ENCODE peak calls at places on chromosomes 5 and 9, in six cellular contexts. A, M, L, O, Z and N are unnamed samples.

GRCh38 chr5:10556331-10556807 is 7.5 kb upstream of the ANKRD33B start:
- DNase-seq in M (no peak), A (peak; percentile 78), Z (no peak), O (no peak), L (no peak), N (no peak)

GRCh38 chr5:142977363-142978051 is 207.3 kb downstream of the ARHGAP26 start:
- DNase-seq in Z (no peak), A (peak; percentile 94), M (no peak), L (no peak), O (no peak), N (no peak)

GRCh38 chr9:90300901-90301688 is 341.5 kb downstream of the DIRAS2 start:
- DNase-seq in A (peak; percentile 91), L (no peak), O (no peak), Z (no peak), M (no peak), N (no peak)

GRCh38 chr5:115116001-115116400 is 53.7 kb downstream of the TRIM36 start:
- DNase-seq in M (no peak), A (no peak), O (no peak), Z (no peak), L (no peak), N (no peak)

GRCh38 chr5:17882760-17883488 is 248.7 kb downstream of the TAF11L14 start:
- DNase-seq in A (no peak), L (no peak), Z (no peak), M (no peak), O (no peak), N (no peak)

GRCh38 chr9:73165911-73166310 is 14.2 kb downstream of the ANXA1 start:
- DNase-seq in Z (no peak), M (no peak), L (no peak), O (no peak), A (no peak), N (no peak)

GRCh38 chr9:97559111-97559514 is 57.6 kb downstream of the TMOD1 start:
- DNase-seq in A (peak; percentile 42), M (no peak), O (no peak), Z (peak; percentile 22), L (no peak), N (no peak)

GRCh38 chr9:37350486-37351190 is 71.9 kb upstream of the GRHPR start:
- DNase-seq in A (peak; percentile 78), Z (no peak), O (no peak), M (no peak), L (no peak), N (no peak)

GRCh38 chr9:87751869-87752268 is 25.9 kb downstream of the CTSL start:
- DNase-seq in M (no peak), Z (no peak), O (no peak), A (no peak), L (no peak), N (no peak)

GRCh38 chr9:101226803-101227202 is 158.0 kb downstream of the BAAT start:
- DNase-seq in O (no peak), M (no peak), L (no peak), A (no peak), Z (no peak), N (no peak)

GRCh38 chr9:107425110-107426025 is 64.2 kb downstream of the KLF4 start:
- DNase-seq in L (peak; percentile 86), Z (peak; percentile 88), M (peak; percentile 75), O (peak; percentile 98), A (peak; percentile 19), N (peak; percentile 87)

GRCh38 chr9:137459147-137459600 is at the start of gene NSMF:
- DNase-seq in O (peak; percentile 93), M (peak; percentile 97), L (peak; percentile 98), Z (peak; percentile 98), A (peak; percentile 86), N (peak; percentile 89)

GRCh38 chr5:116756531-116756930 is 181.9 kb upstream of the SEMA6A start:
- DNase-seq in A (no peak), M (no peak), L (no peak), O (no peak), Z (no peak), N (no peak)

GRCh38 chr5:16913187-16913839 is 22.8 kb downstream of the MYO10 start:
- DNase-seq in A (no peak), Z (no peak), O (peak; percentile 28), L (no peak), M (peak; percentile 65), N (no peak)

GRCh38 chr5:124812771-124813358 is 66.4 kb upstream of the ZNF608 start:
- DNase-seq in O (no peak), Z (no peak), L (no peak), A (no peak), M (no peak), N (no peak)

GRCh38 chr5:98775962-98776687 is 2.7 kb downstream of the RGMB start:
- DNase-seq in M (no peak), L (no peak), A (peak; percentile 81), Z (no peak), O (no peak), N (no peak)

GRCh38 chr9:135251996-135252760 is 164.7 kb downstream of the OLFM1 start:
- DNase-seq in A (no peak), L (no peak), M (no peak), Z (peak; percentile 43), O (no peak), N (no peak)

GRCh38 chr5:9034671-9035070 is 511.2 kb downstream of the SEMA5A start:
- DNase-seq in M (no peak), A (peak; percentile 90), L (no peak), O (no peak), Z (no peak), N (no peak)

GRCh38 chr5:352639-353598 is 31.4 kb downstream of the AHRR start:
- DNase-seq in Z (no peak), A (no peak), O (no peak), M (no peak), L (no peak), N (peak; percentile 25)

GRCh38 chr5:59042683-59043082 is 459.8 kb downstream of the RAB3C start:
- DNase-seq in A (no peak), L (no peak), M (peak; percentile 25), Z (no peak), O (peak; percentile 17), N (no peak)

GRCh38 chr9:37529111-37529510 is 43.4 kb downstream of the POLR1E start:
- DNase-seq in L (no peak), O (no peak), Z (peak; percentile 83), A (no peak), M (no peak), N (no peak)

GRCh38 chr5:53211799-53212198 is 102.2 kb upstream of the MOCS2 start:
- DNase-seq in Z (no peak), A (peak; percentile 85), O (no peak), M (no peak), L (no peak), N (no peak)

GRCh38 chr5:31187591-31187990 is 5.9 kb upstream of the CDH6 start:
- DNase-seq in L (no peak), M (no peak), O (no peak), Z (no peak), A (no peak), N (no peak)

DNA sequence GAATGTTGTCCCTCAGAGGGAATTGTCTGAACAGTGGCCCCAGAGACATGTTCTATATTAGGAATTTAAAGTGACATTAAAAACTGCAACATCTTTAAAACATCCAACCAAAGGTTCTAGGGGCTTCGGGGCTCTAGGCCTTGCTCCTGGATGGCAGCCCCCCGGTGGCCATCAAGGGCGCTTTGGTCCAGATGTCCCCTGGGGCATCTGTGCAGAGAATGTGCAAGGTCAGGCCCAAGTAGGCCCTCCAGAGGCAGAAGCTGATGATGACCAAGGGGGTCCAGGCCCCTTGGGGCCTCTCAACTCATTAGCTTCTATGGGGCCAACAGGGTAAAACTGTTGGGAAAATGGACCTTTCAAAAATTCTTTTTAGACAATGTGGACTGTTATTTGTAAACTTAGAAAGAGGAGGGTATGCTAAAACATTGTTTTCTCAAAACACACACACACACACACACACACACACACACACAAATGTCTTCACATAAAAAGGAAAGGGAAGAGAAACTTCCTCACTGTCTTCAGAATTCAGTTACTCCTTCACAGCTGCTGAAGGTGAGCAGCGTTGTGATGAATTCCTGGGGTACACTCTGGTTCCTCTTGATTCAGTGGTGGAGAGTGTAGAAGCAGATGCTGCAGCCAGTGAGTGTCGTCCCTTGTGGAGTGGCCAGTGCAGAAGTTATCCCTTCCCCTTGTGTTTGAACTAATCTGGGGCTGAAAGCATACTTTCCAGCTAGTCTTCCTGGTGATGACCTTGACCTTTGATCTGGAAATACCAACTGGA is 125.2 kb downstream of the WDR41 start:
- DNase-seq in A (no peak), Z (no peak), L (no peak), O (no peak), M (no peak), N (no peak)
- TF ChIP-seq CTCF in A (no peak), Z (no peak), L (no peak), O (no peak), M (no peak), N (no peak)

GRCh38 chr5:61298580-61298979 is 33.5 kb upstream of the ZSWIM6 start:
- DNase-seq in O (no peak), A (peak; percentile 89), L (no peak), Z (no peak), M (peak; percentile 73), N (no peak)

GRCh38 chr5:61301820-61302563 is 30.1 kb upstream of the ZSWIM6 start:
- DNase-seq in O (peak; percentile 86), Z (no peak), M (peak; percentile 93), L (no peak), A (peak; percentile 100), N (peak; percentile 87)

GRCh38 chr5:61303348-61303747 is 28.7 kb upstream of the ZSWIM6 start:
- DNase-seq in M (no peak), O (no peak), A (no peak), Z (no peak), L (no peak), N (no peak)

GRCh38 chr5:61299254-61299653 is 32.8 kb upstream of the ZSWIM6 start:
- DNase-seq in Z (no peak), O (peak; percentile 70), M (no peak), A (no peak), L (no peak), N (no peak)

GRCh38 chr5:61301345-61301744 is 30.7 kb upstream of the ZSWIM6 start:
- DNase-seq in L (no peak), M (no peak), O (peak; percentile 73), A (peak; percentile 88), Z (no peak), N (no peak)
- H3K4me1 ChIP-seq in L (peaks cover 7% of the 10 kb centered on the region), M (peaks cover 55% of the 10 kb centered on the region), O (peaks cover 41% of the 10 kb centered on the region), A (peaks cover 35% of the 10 kb centered on the region), Z (peaks cover 14% of the 10 kb centered on the region), N (peaks cover 8% of the 10 kb centered on the region)

DNA sequence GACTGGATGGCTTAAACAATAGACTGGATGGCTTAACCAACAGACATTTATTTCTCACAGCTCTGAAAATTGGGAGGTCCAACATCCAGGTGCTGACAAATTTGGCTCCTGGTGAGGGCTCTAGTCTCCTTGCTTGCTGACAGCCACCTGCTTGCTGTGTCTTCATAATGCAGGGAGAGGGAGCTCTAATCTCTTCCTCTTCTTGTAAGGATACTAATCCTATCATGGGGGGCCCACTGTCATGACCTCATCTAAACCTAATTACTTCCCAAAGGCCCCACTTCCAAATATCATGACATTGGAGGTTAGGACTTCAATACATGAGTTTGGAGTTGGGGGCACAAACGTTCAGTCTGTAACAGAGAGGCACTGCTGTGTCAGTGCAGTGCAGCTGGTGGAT is 26.4 kb downstream of the FOXD1 start:
- DNase-seq in A (no peak), L (no peak), Z (no peak), M (no peak), O (no peak), N (no peak)
- TF ChIP-seq CTCF in A (no peak), L (no peak), Z (no peak), M (no peak), O (no peak), N (no peak)

DNA sequence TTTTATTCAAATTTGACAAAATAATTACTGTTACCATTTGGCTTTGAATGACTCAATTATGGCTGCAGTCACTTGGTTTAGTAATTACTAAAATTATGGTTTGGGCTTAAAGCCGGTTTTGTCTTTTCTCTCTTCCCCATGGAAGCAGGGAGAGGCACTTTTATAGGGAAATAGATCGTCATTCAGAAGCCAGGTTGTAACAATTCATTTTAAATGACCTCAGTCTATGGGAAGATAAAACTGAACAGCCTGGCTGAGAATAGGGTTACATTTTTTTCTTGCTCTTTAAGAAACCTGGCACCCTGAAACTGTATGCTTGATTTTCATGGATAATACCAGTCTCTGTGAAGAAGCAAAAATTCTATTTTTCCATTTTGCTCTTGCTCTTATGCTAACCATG is 169.8 kb downstream of the SMC2 start:
- DNase-seq in M (no peak), L (no peak), Z (no peak), O (no peak), A (no peak), N (no peak)
- H3K4me1 ChIP-seq in M (peaks cover 12% of the 10 kb centered on the region), L (no peaks in the 10 kb centered on the region), Z (no peaks in the 10 kb centered on the region), O (no peaks in the 10 kb centered on the region), A (no peaks in the 10 kb centered on the region), N (no peaks in the 10 kb centered on the region)